ENCODE peak calls at places on chromosome 10, in eight cellular contexts. Q, Y, E, D, R, W, T and I are unnamed samples.

GRCh38 chr10:127254276-127254675 is 57.9 kb upstream of the INSYN2A start:
- DNase-seq in W (no peak), D (no peak), Y (peak), Q (no peak), E (no peak), R (no peak), T (no peak), I (no peak)

GRCh38 chr10:131170042-131170983 is 141.2 kb downstream of the TCERG1L start:
- DNase-seq in Q (no peak), D (peak), W (no peak), R (no peak), T (no peak), E (no peak), Y (no peak), I (no peak)

GRCh38 chr10:485776-486572 is 203.5 kb downstream of the DIP2C start:
- DNase-seq in Q (no peak), T (no peak), Y (peak), E (no peak), W (no peak), D (peak), R (no peak), I (no peak)

GRCh38 chr10:3780056-3780765 is 4.8 kb downstream of the KLF6 start:
- DNase-seq in D (no peak), Q (peak), Y (peak), T (no peak), W (no peak), R (no peak), E (no peak), I (no peak)

GRCh38 chr10:50991496-50992355 is 82.6 kb upstream of the PRKG1 start:
- DNase-seq in E (no peak), Q (no peak), W (peak), Y (peak), T (no peak), R (no peak), D (no peak), I (no peak)

GRCh38 chr10:62980697-62981495 is 152.2 kb upstream of the NRBF2 start:
- DNase-seq in T (no peak), D (no peak), Y (no peak), R (no peak), W (no peak), E (no peak), Q (no peak), I (no peak)

GRCh38 chr10:35413985-35414861 is 77.9 kb downstream of the CCNY start:
- DNase-seq in E (no peak), Q (no peak), W (no peak), D (no peak), Y (no peak), T (peak), R (no peak), I (no peak)

GRCh38 chr10:84214046-84214572 is 11.2 kb downstream of the LRIT2 start:
- DNase-seq in D (no peak), Y (no peak), W (no peak), T (no peak), R (no peak), Q (no peak), E (no peak), I (no peak)

GRCh38 chr10:86768431-86768830 is 12.0 kb downstream of the BMPR1A start:
- DNase-seq in W (no peak), Y (no peak), E (no peak), T (no peak), R (no peak), D (no peak), Q (no peak), I (no peak)

GRCh38 chr10:71025535-71025934 is 137.2 kb upstream of the PCBD1 start:
- DNase-seq in T (no peak), D (no peak), Y (no peak), R (no peak), Q (peak), E (no peak), W (no peak), I (no peak)

GRCh38 chr10:58742141-58742540 is 229.5 kb downstream of the BICC1 start:
- DNase-seq in Q (no peak), W (no peak), D (no peak), T (no peak), Y (no peak), R (no peak), E (no peak), I (no peak)

GRCh38 chr10:132539431-132539839 is 1.8 kb downstream of the INPP5A start:
- DNase-seq in T (no peak), Q (no peak), W (no peak), E (no peak), D (no peak), R (no peak), Y (no peak), I (no peak)

GRCh38 chr10:17430647-17431355 is 23.6 kb downstream of the ST8SIA6 start:
- DNase-seq in R (no peak), Q (no peak), Y (peak), W (peak), T (peak), E (no peak), D (peak), I (peak)

GRCh38 chr10:50554995-50555568 is 68.7 kb downstream of the SGMS1 start:
- DNase-seq in D (no peak), Y (peak), E (peak), Q (no peak), W (no peak), R (no peak), T (no peak), I (no peak)

GRCh38 chr10:122112021-122112616 is 123.2 kb downstream of the TACC2 start:
- DNase-seq in E (no peak), R (no peak), D (no peak), W (peak), T (no peak), Y (peak), Q (no peak), I (no peak)

GRCh38 chr10:36736311-36736710 is 389.1 kb upstream of the ANKRD30A start:
- DNase-seq in Q (no peak), W (no peak), R (no peak), D (no peak), E (no peak), T (no peak), Y (no peak), I (no peak)

GRCh38 chr10:43878386-43878785 is 229.7 kb upstream of the ZNF32 start:
- DNase-seq in D (no peak), Q (no peak), R (no peak), W (no peak), Y (no peak), E (no peak), T (no peak), I (no peak)

GRCh38 chr10:11602357-11602756 is 9.1 kb downstream of the USP6NL start:
- DNase-seq in E (no peak), R (peak), T (no peak), W (no peak), Q (no peak), D (no peak), Y (no peak), I (no peak)

GRCh38 chr10:8054498-8055407 is at the start of gene GATA3:
- DNase-seq in Y (peak), W (peak), D (peak), R (no peak), T (no peak), Q (peak), E (no peak), I (peak)

GRCh38 chr10:52951819-52952218 is 179.2 kb upstream of the MBL2 start:
- DNase-seq in Q (no peak), R (no peak), Y (peak), D (no peak), T (peak), W (peak), E (no peak), I (no peak)

GRCh38 chr10:23437987-23438546 is 808 bp upstream of the OTUD1 start:
- DNase-seq in R (no peak), Y (no peak), T (no peak), Q (no peak), E (no peak), W (no peak), D (no peak), I (no peak)

GRCh38 chr10:132036887-132037675 is 28.7 kb upstream of the JAKMIP3 start:
- DNase-seq in D (no peak), W (no peak), R (no peak), Y (no peak), E (no peak), Q (no peak), T (no peak), I (no peak)

GRCh38 chr10:22489467-22489866 is 144.2 kb downstream of the SPAG6 start:
- DNase-seq in T (no peak), Y (no peak), D (no peak), W (no peak), E (no peak), Q (no peak), R (no peak), I (no peak)

GRCh38 chr10:59098811-59099452 is 77.5 kb upstream of the PHYHIPL start:
- DNase-seq in T (no peak), D (no peak), E (no peak), R (no peak), W (no peak), Q (no peak), Y (peak), I (no peak)

GRCh38 chr10:122113161-122113944 is 124.4 kb downstream of the TACC2 start:
- DNase-seq in W (peak), D (no peak), T (peak), Y (peak), R (no peak), Q (peak), E (no peak), I (no peak)

GRCh38 chr10:62399211-62399610 is 25.0 kb downstream of the ZNF365 start:
- DNase-seq in R (no peak), T (no peak), Y (no peak), W (no peak), E (no peak), D (no peak), Q (no peak), I (no peak)

GRCh38 chr10:51564896-51565505 is 134.4 kb downstream of the CSTF2T start:
- DNase-seq in W (no peak), Y (no peak), T (no peak), E (no peak), Q (no peak), R (no peak), D (no peak), I (no peak)

GRCh38 chr10:69802424-69803161 is 887 bp downstream of the COL13A1 start:
- DNase-seq in Y (peak), Q (no peak), T (no peak), D (no peak), R (no peak), E (no peak), W (peak), I (no peak)
- TF ChIP-seq CTCF in Y (peak), Q (no peak), T (no peak), D (no peak), R (no peak), E (peak), W (no peak), I (no peak)

GRCh38 chr10:60384708-60385398 is 4.8 kb downstream of the ANK3 start:
- DNase-seq in W (no peak), D (no peak), R (no peak), Y (peak), Q (peak), T (no peak), E (peak), I (peak)
- H3K4me3 ChIP-seq in W (no peak), D (no peak), R (no peak), Y (no peak), Q (no peak), T (no peak), E (no peak), I (no peak)

DNA sequence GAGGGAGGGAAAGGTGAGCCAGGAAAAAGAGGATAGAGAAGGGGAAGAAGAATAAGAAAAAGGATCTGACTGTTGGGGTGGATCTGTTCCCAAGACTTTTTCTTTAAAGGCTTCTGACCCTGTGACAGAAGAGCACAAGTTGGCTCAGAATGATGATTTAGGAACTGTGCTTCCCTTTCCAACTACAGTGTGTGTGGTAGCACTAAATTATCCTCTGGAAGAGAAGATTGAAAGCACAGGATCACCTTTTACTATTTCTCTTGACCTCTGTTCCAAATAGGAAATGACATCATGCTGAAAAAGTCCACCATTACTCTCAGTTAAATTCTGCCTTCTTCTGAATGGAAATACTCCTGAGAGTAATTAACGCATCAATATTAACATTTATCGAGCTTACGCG is 47.2 kb downstream of the VAX1 start:
- DNase-seq in Y (no peak), D (no peak), E (no peak), R (no peak), Q (no peak), T (no peak), W (no peak), I (no peak)
- TF ChIP-seq CTCF in Y (no peak), D (no peak), E (no peak), R (no peak), Q (no peak), T (no peak), W (no peak), I (no peak)

GRCh38 chr10:96044686-96045085 is 1.3 kb downstream of the CCNJ start:
- DNase-seq in Y (peak), W (no peak), R (no peak), Q (peak), T (peak), E (peak), D (no peak), I (no peak)
- H3K4me3 ChIP-seq in Y (peak), W (no peak), R (peak), Q (peak), T (peak), E (peak), D (peak), I (peak)

GRCh38 chr10:79411546-79412495 is 33.6 kb downstream of the ZCCHC24 start:
- DNase-seq in E (no peak), T (no peak), W (no peak), Y (no peak), R (no peak), D (no peak), Q (no peak), I (no peak)

GRCh38 chr10:79409038-79410035 is 36.1 kb downstream of the ZCCHC24 start:
- DNase-seq in T (no peak), D (no peak), W (no peak), Q (no peak), E (no peak), Y (no peak), R (no peak), I (no peak)

GRCh38 chr10:79407811-79408795 is 37.3 kb downstream of the ZCCHC24 start:
- DNase-seq in T (no peak), E (no peak), W (no peak), D (no peak), R (no peak), Y (peak), Q (no peak), I (no peak)

GRCh38 chr10:79412516-79412915 is 32.9 kb downstream of the ZCCHC24 start:
- DNase-seq in Q (no peak), Y (no peak), W (no peak), R (no peak), T (no peak), E (no peak), D (no peak), I (no peak)

DNA sequence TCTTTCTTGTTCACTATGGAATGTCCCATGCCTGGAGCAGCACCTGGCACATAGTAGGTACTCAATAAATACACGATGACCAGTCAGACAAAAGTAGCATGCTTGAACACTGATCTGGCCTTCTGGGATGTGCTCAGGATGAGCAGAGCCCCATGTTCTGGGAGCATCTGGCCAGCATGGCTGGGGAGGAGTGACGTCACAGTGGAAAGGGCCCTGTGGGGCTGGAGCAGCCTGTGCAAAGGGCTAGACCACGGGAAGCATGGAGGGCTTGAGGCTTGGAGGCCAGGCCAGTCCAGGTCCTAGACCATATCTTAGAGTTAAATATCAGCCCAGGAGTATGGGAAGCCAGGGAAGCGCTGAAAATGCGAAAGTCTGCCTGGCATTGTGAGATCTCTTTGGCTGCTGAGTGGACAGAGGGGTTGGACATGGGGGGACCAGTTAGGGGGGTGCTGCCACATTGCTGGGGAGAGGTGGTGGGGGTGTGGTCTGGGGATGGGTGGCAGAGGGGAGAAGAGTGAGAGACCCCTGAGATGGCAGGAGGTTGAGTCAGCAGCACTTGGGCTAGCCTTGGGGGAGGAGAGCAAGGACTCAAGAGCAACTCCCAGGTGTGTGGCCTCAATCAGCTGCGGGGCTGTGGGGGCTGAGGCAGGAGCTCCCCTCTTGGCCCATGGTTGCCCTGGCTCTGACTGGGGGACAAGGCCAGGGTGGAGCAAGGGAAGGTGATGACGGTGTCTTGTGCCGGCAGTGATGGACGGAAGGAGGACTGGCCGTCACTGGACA is 34.9 kb downstream of the ZCCHC24 start:
- DNase-seq in E (no peak), R (no peak), T (no peak), Y (no peak), D (no peak), Q (no peak), W (no peak), I (no peak)
- TF ChIP-seq CTCF in E (no peak), R (no peak), T (no peak), Y (no peak), D (no peak), Q (no peak), W (no peak), I (no peak)

DNA sequence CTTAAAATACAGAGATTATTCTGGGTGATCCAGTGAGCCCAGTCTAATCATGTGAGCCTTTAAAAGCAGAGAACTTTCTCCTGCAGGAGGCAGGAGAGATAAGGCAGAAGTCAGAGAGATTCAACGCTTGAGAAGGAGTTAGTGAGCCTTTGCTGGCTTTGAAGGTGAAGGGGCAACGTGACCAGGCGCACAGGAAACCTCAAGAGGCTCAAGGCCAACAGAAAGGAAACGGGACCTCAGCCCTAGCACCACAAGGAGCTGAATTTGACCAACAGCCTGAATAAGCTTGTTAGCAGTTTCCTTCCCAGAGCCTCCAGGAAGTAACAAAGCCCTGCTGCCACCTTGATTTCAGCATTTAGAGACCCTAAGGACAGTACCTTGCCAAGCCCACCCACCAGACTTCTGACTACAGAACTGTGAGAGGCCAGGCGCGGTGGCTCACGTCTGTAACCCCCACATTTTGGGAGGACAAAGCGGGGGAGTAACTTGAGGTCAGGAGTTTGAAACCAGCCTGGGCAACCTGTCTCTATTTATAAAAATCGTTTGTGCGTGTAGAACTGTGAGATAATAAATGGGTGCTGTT is 87.3 kb upstream of the KAT6B start:
- DNase-seq in W (peak), R (peak), D (peak), Q (no peak), T (peak), Y (peak), E (no peak), I (no peak)
- H3K4me3 ChIP-seq in W (no peak), R (peak), D (no peak), Q (no peak), T (no peak), Y (no peak), E (no peak), I (no peak)

DNA sequence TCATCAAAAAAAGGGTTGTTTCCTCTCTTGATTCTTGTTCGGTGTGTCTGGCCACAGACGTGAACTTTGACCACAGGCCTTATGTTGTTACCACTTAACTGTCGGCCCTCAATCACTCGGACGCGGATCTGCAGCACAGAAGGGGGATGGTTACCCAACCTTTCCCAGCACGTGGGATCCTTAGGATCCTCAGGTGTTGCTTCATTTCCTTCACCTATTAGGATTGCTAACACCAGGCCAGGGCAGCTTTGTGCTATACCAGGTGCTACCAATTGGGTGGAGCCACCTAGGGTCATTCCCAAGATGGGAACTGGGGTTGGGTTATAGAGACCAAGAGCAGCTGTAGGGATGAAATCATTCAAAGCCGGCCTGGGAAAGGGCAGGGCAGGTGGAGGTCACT is 73.3 kb downstream of the MYOF start:
- DNase-seq in E (no peak), D (no peak), Y (no peak), T (peak), Q (no peak), R (no peak), W (no peak), I (no peak)
- TF ChIP-seq CTCF in E (no peak), D (no peak), Y (no peak), T (no peak), Q (no peak), R (no peak), W (no peak), I (no peak)

GRCh38 chr10:91424016-91424415 is 13.9 kb downstream of the HECTD2 start:
- DNase-seq in R (no peak), W (no peak), D (no peak), T (no peak), Q (no peak), E (no peak), Y (no peak), I (no peak)

GRCh38 chr10:91422915-91423314 is 12.8 kb downstream of the HECTD2 start:
- DNase-seq in R (no peak), E (no peak), T (no peak), Y (no peak), W (no peak), Q (no peak), D (no peak), I (no peak)

GRCh38 chr10:91418417-91418816 is 8.3 kb downstream of the HECTD2 start:
- DNase-seq in Y (no peak), R (no peak), W (no peak), T (no peak), E (no peak), D (no peak), Q (no peak), I (no peak)

GRCh38 chr10:91416339-91416868 is 6.3 kb downstream of the HECTD2 start:
- DNase-seq in W (no peak), T (no peak), D (no peak), Y (no peak), Q (no peak), E (no peak), R (no peak), I (no peak)

DNA sequence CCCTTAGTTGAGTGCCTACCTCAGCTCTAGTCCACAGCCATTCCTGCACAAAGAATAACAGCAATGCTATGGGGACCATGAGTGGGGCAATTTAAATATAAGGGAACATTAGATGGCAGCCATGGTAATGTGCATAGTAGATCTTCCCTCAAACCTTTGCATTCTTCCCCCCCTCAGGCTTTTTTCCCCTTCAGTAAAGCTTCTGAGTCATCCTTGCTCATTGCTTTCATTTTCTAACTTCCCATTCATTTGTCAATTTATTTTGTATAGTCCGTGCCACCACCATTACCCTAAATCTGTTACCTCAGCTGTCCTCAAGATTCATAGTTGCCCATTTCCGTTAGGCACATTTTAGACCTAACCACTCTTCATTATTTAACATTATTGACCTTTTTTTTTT is 10.7 kb downstream of the HECTD2 start:
- DNase-seq in D (no peak), T (no peak), Q (no peak), Y (no peak), E (no peak), R (no peak), W (no peak), I (no peak)
- H3K4me3 ChIP-seq in D (no peak), T (no peak), Q (no peak), Y (no peak), E (no peak), R (no peak), W (no peak), I (no peak)